ENCODE peak calls at places on chromosomes 12 and 14, in five cellular contexts. B is activated T-cell treated with anti-CD3 and anti-CD28 coated beads for 24 hours; M is neural crest cell; R is stimulated activated CD4-positive, alpha-beta T cell treated with anti-CD3 and anti-CD28 coated beads, Interleukin-1b, Interleukin-23, amount 100 ng/mL, for 24 hours; I is GM23248. P is an unnamed sample.
A peak's percentile ranks its signal among the peaks of the same experiment; 100 is the strongest.

GRCh38 chr12:58566599-58566998 is 353.7 kb downstream of the LRIG3 start:
- DNase-seq in B (no peak), I (peak; percentile 84), R (no peak), M (no peak), P (no peak)

GRCh38 chr12:116996648-116997047 is 85.9 kb downstream of the FBXW8 start:
- DNase-seq in B (no peak), I (no peak), R (no peak), M (no peak), P (no peak)

GRCh38 chr14:32263939-32264567 is 61.0 kb upstream of the RNU6-8 start:
- DNase-seq in M (no peak), I (no peak), B (no peak), R (no peak), P (no peak)

GRCh38 chr12:28082101-28082500 is 108.2 kb upstream of the CCDC91 start:
- DNase-seq in M (no peak), I (peak; percentile 61), R (no peak), B (no peak), P (no peak)

GRCh38 chr14:104895786-104896642 is 28.7 kb upstream of the PLD4 start:
- DNase-seq in B (no peak), M (no peak), I (peak; percentile 32), R (no peak), P (no peak)

GRCh38 chr12:109309441-109310246 is 560 bp upstream of the FOXN4 start:
- DNase-seq in R (no peak), M (no peak), B (no peak), I (peak; percentile 17), P (no peak)

GRCh38 chr14:71932229-71932951 is at the start of gene RGS6:
- DNase-seq in R (no peak), M (peak; percentile 30), I (peak; percentile 44), B (peak; percentile 10), P (peak; percentile 1)

GRCh38 chr12:106171117-106171750 is 32.5 kb upstream of the NUAK1 start:
- DNase-seq in M (no peak), R (no peak), I (no peak), B (no peak), P (no peak)

GRCh38 chr14:70808023-70808401 is 1.3 kb downstream of the MAP3K9 start:
- DNase-seq in B (peak; percentile 42), M (no peak), R (no peak), I (no peak), P (peak; percentile 49)

GRCh38 chr12:126362490-126362889 is 1297.3 kb downstream of the AACS start:
- DNase-seq in R (no peak), I (no peak), M (no peak), B (no peak), P (no peak)

GRCh38 chr12:72368298-72368697 is 96.1 kb downstream of the TRHDE start:
- DNase-seq in R (no peak), M (no peak), I (peak; percentile 4), B (no peak), P (no peak)

P was measured in stimulated activated naive CD4-positive, alpha-beta T cell treated with Interleukin-2 at 50 U/mL for 16 hours.